ENCODE peak calls at places on chromosomes 3 and 15, in four cellular contexts. A is left ventricle myocardium inferior, G is SK-N-SH, S is upper lobe of right lung. M is an unnamed sample.

GRCh38 chr3:156594229-156594683 is 39.3 kb upstream of the SSR3 start:
- DNase-seq in S (no peak), G (no peak), A (no peak), M (no peak)

GRCh38 chr3:35448681-35449080 is 190.6 kb upstream of the ARPP21 start:
- DNase-seq in G (no peak), A (no peak), S (no peak), M (no peak)

GRCh38 chr15:72785452-72786243 is 2.1 kb upstream of the ADPGK start:
- DNase-seq in S (no peak), G (no peak), A (no peak), M (no peak)

GRCh38 chr3:71930056-71930991 is 145.4 kb upstream of the PROK2 start:
- DNase-seq in G (peak; percentile 55), S (no peak), A (no peak), M (no peak)

GRCh38 chr3:53195602-53196574 is 34.9 kb downstream of the PRKCD start:
- DNase-seq in G (peak; percentile 94), A (peak; percentile 41), S (peak; percentile 82), M (peak; percentile 71)

GRCh38 chr3:124014366-124014942 is 22.5 kb upstream of the ROPN1 start:
- DNase-seq in G (no peak), S (no peak), A (no peak), M (no peak)

GRCh38 chr3:182925330-182925943 is 54.9 kb downstream of the DCUN1D1 start:
- DNase-seq in G (no peak), A (peak; percentile 36), S (no peak), M (no peak)

GRCh38 chr3:178948546-178948945 is 123.1 kb downstream of the ZMAT3 start:
- DNase-seq in A (no peak), G (no peak), S (no peak), M (no peak)

GRCh38 chr15:42392309-42393024 is 33.2 kb downstream of the CAPN3 start:
- DNase-seq in G (no peak), A (no peak), S (no peak), M (peak; percentile 86)

GRCh38 chr3:195286115-195286872 is 15.3 kb upstream of the XXYLT1 start:
- DNase-seq in S (no peak), G (no peak), A (no peak), M (no peak)

GRCh38 chr3:151875759-151876158 is 2.3 kb downstream of the SUCNR1 start:
- DNase-seq in S (no peak), G (no peak), A (no peak), M (no peak)

GRCh38 chr3:74465652-74466415 is 148.6 kb downstream of the CNTN3 start:
- DNase-seq in S (no peak), G (no peak), A (no peak), M (no peak)

GRCh38 chr15:99369250-99369649 is 118.0 kb downstream of the LRRC28 start:
- DNase-seq in S (no peak), G (no peak), A (no peak), M (no peak)

GRCh38 chr3:134448664-134449063 is 37.1 kb downstream of the ANAPC13 start:
- DNase-seq in S (no peak), A (no peak), G (no peak), M (no peak)

GRCh38 chr3:165518346-165518745 is 318.9 kb downstream of the BCHE start:
- DNase-seq in G (no peak), A (no peak), S (no peak), M (no peak)

GRCh38 chr3:146640361-146640760 is 35.2 kb upstream of the PLSCR5 start:
- DNase-seq in G (no peak), A (no peak), S (no peak), M (no peak)

GRCh38 chr15:65919353-65919752 is 50.1 kb downstream of the RAB11A start:
- DNase-seq in A (no peak), S (no peak), G (no peak), M (no peak)

GRCh38 chr15:42154576-42155355 is 1.7 kb downstream of the PLA2G4F start:
- DNase-seq in G (no peak), S (peak; percentile 74), A (no peak), M (no peak)

GRCh38 chr15:76204916-76205460 is 106.3 kb downstream of the ETFA start:
- DNase-seq in S (peak; percentile 35), A (no peak), G (no peak), M (no peak)

GRCh38 chr3:70053293-70053692 is 53.8 kb downstream of the SAMMSON start:
- DNase-seq in A (no peak), G (no peak), S (no peak), M (no peak)

GRCh38 chr3:94101860-94102259 is 39.0 kb downstream of the NSUN3 start:
- DNase-seq in A (no peak), G (no peak), S (no peak), M (no peak)

GRCh38 chr15:82918607-82919230 is 33.8 kb downstream of the HOMER2 start:
- DNase-seq in A (no peak), S (no peak), G (no peak), M (no peak)

GRCh38 chr15:84929795-84930371 is 45.4 kb downstream of the SLC28A1 start:
- DNase-seq in G (peak; percentile 53), S (no peak), A (no peak), M (peak; percentile 89)

GRCh38 chr15:74173545-74174215 is at the start of gene ISLR:
- DNase-seq in A (peak; percentile 46), S (no peak), G (peak; percentile 59), M (peak; percentile 48)

GRCh38 chr3:56314842-56315241 is 153.4 kb downstream of the ERC2 start:
- DNase-seq in S (no peak), A (no peak), G (no peak), M (no peak)

GRCh38 chr3:196039359-196039758 is 42.5 kb downstream of the TFRC start:
- DNase-seq in S (no peak), G (no peak), A (no peak), M (no peak)

GRCh38 chr15:99997112-99997651 is 263.9 kb upstream of the LYSMD4 start:
- DNase-seq in A (no peak), G (peak; percentile 83), S (peak; percentile 57), M (peak; percentile 39)

GRCh38 chr3:52184690-52185089 is 13.3 kb upstream of the ALAS1 start:
- DNase-seq in G (no peak), A (no peak), S (peak; percentile 42), M (no peak)

GRCh38 chr3:15292765-15293522 is 39.4 kb downstream of the SH3BP5 start:
- DNase-seq in A (no peak), S (peak; percentile 71), G (no peak), M (peak; percentile 66)

GRCh38 chr3:122730240-122730639 is 49.6 kb downstream of the PARP14 start:
- DNase-seq in G (no peak), S (no peak), A (no peak), M (no peak)

GRCh38 chr3:87260270-87260669 is 16.1 kb downstream of the POU1F1 start:
- DNase-seq in A (no peak), S (no peak), G (peak; percentile 15), M (no peak)

GRCh38 chr3:47117803-47118364 is 46.0 kb downstream of the SETD2 start:
- DNase-seq in S (no peak), A (no peak), G (no peak), M (no peak)

GRCh38 chr3:114686624-114687023 is 392.8 kb downstream of the TIGIT start:
- DNase-seq in G (no peak), A (no peak), S (no peak), M (no peak)

GRCh38 chr15:31300981-31301686 is 25.5 kb upstream of the KLF13 start:
- DNase-seq in S (peak; percentile 60), G (peak; percentile 93), A (no peak), M (no peak)

GRCh38 chr3:22713936-22714335 is 489.2 kb upstream of the UBE2E2 start:
- DNase-seq in G (no peak), S (no peak), A (no peak), M (no peak)

GRCh38 chr3:38137615-38138346 is 680 bp upstream of the MYD88 start:
- DNase-seq in G (peak; percentile 44), S (no peak), A (no peak), M (no peak)
- TF ChIP-seq CTCF in G (peak; percentile 18), S (no peak), A (no peak), M (no peak)

GRCh38 chr3:58039609-58040008 is 31.4 kb downstream of the FLNB start:
- DNase-seq in A (no peak), S (no peak), G (no peak), M (no peak)

GRCh38 chr3:58041826-58042324 is 33.7 kb downstream of the FLNB start:
- DNase-seq in A (no peak), S (no peak), G (no peak), M (no peak)

GRCh38 chr3:58038675-58039302 is 30.6 kb downstream of the FLNB start:
- DNase-seq in G (no peak), A (no peak), S (no peak), M (no peak)

GRCh38 chr3:58042947-58043707 is 34.9 kb downstream of the FLNB start:
- DNase-seq in G (no peak), S (no peak), A (no peak), M (no peak)

DNA sequence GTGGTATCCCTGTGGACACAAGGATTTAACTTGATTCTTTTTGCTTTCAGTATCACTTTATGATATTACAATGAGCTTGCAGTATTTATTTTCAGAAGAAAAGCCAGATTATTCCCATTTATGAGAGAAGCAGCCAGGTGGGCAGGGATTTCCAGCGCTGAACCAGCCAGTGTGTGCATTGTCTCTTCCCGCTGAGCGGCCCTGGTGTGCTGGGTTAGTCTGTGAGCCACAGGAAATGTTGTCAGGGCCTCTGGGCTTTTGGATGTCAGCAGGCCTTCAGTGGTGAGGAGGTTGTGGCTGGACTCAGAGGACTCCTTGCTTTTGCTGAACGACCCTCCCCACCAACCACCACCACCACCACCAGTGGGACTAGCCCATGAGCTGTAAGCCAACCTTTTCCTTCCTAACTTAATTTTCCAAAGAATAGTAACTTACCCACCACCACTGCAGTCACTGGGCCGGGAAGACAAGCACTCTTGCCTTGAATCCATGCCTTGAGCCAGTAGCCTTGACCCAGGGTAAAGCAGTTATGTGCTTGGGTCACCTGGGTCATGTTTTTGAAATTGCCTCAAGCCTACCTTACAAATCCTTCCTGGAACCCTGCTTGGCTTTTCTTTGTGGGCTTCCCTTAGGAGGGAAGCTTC is 33.1 kb downstream of the FLNB start:
- DNase-seq in S (no peak), G (no peak), A (no peak), M (no peak)
- H3K4me1 ChIP-seq in S (peaks cover 47% of the 10 kb centered on the region), G (peaks cover 47% of the 10 kb centered on the region), A (peaks cover 68% of the 10 kb centered on the region), M (no peaks in the 10 kb centered on the region)

DNA sequence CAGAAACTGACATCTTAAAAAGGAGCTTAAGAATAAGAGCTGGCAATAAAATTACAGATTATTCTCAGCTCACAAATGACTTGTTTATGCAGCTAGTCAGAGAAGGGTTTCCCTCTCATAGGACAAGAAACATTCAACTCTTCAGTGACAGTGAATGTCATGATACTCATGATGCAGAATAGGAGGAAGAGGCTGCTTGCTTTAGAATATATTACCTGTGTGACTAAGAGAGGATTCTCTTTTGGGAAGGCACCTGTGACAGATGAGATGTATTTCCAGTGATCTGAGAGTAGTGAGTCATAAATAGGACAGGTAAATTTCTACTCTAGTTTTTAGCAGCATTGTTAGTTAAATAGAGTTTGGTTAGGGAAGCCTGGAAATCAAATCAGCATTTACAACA is 39.9 kb downstream of the RASA2 start:
- DNase-seq in A (no peak), G (no peak), S (no peak), M (no peak)
- H3K4me3 ChIP-seq in A (no peak overlapping the region), G (no peak overlapping the region), S (no peak overlapping the region), M (no peak overlapping the region)

DNA sequence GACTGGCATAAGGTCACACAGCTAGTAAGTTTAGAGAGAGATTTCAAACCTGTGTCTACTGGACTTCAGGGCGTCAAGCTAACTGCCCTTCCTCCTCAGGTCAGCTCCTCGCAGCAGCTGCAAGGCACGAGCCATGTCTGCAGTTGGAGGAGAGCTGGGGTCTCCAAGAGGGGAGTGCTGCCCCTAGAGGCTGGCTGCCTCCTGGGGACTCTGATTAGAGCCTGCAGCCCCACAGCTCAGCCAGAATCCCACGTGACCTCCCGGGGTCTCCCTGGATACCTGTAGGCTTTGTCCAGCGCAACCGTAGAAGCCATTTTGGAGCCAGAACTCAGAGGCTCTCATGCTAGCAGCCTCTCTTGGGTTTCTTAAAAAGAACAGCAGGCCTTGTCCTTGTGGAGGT is 15.0 kb downstream of the SLC6A1 start:
- DNase-seq in G (peak; percentile 46), S (no peak), A (no peak), M (no peak)
- TF ChIP-seq CTCF in G (no peak), S (no peak), A (no peak), M (no peak)

M was measured in Peyer's patch.